ENCODE peak calls at places on chromosomes 3 and 15, in ten cellular contexts. One of them, this sample, is unnamed. For H3K9me3, the result is how much of the 10 kb centered on the place peaks cover.

GRCh38 chr3:58299839-58300516 is 6.1 kb upstream of the RPP14 start:
- DNase-seq in hepatocyte: peak
- DNase-seq in A549: no peak
- DNase-seq in OCI-LY7: peak
- DNase-seq in IMR-90: peak
- DNase-seq in GM12878: no peak
- DNase-seq in K562: no peak
- DNase-seq in HCT116: no peak
- DNase-seq in PC-3: peak
- DNase-seq in astrocyte: no peak
- DNase-seq in this sample: peak

GRCh38 chr3:71504250-71505036 is 79.1 kb downstream of the FOXP1 start:
- DNase-seq in hepatocyte: no peak
- DNase-seq in PC-3: peak
- DNase-seq in GM12878: no peak
- DNase-seq in HCT116: peak
- DNase-seq in IMR-90: peak
- DNase-seq in A549: peak
- DNase-seq in astrocyte: peak
- DNase-seq in K562: peak
- DNase-seq in OCI-LY7: no peak
- DNase-seq in this sample: no peak

GRCh38 chr3:34947849-34948248 is 691.5 kb upstream of the ARPP21 start:
- DNase-seq in IMR-90: no peak
- DNase-seq in OCI-LY7: no peak
- DNase-seq in K562: no peak
- DNase-seq in hepatocyte: no peak
- DNase-seq in GM12878: no peak
- DNase-seq in astrocyte: peak
- DNase-seq in A549: no peak
- DNase-seq in PC-3: no peak
- DNase-seq in HCT116: no peak
- DNase-seq in this sample: no peak

GRCh38 chr3:13303410-13303809 is 116.7 kb downstream of the NUP210 start:
- DNase-seq in HCT116: no peak
- DNase-seq in A549: no peak
- DNase-seq in GM12878: no peak
- DNase-seq in hepatocyte: no peak
- DNase-seq in PC-3: no peak
- DNase-seq in astrocyte: no peak
- DNase-seq in IMR-90: no peak
- DNase-seq in K562: peak
- DNase-seq in OCI-LY7: no peak
- DNase-seq in this sample: no peak

GRCh38 chr3:16182183-16182582 is 7.7 kb downstream of the GALNT15 start:
- DNase-seq in A549: no peak
- DNase-seq in OCI-LY7: no peak
- DNase-seq in PC-3: peak
- DNase-seq in IMR-90: peak
- DNase-seq in hepatocyte: no peak
- DNase-seq in GM12878: no peak
- DNase-seq in HCT116: no peak
- DNase-seq in K562: no peak
- DNase-seq in astrocyte: peak
- DNase-seq in this sample: no peak

GRCh38 chr3:106533761-106534160 is 664.9 kb upstream of the CBLB start:
- DNase-seq in IMR-90: no peak
- DNase-seq in hepatocyte: no peak
- DNase-seq in OCI-LY7: no peak
- DNase-seq in astrocyte: no peak
- DNase-seq in GM12878: no peak
- DNase-seq in K562: no peak
- DNase-seq in HCT116: no peak
- DNase-seq in A549: no peak
- DNase-seq in PC-3: no peak
- DNase-seq in this sample: no peak

GRCh38 chr3:16402451-16402850 is 111.0 kb downstream of the RFTN1 start:
- DNase-seq in astrocyte: peak
- DNase-seq in GM12878: no peak
- DNase-seq in hepatocyte: no peak
- DNase-seq in PC-3: peak
- DNase-seq in HCT116: no peak
- DNase-seq in K562: no peak
- DNase-seq in A549: no peak
- DNase-seq in OCI-LY7: no peak
- DNase-seq in IMR-90: peak
- DNase-seq in this sample: no peak

GRCh38 chr3:175270199-175270837 is 411.2 kb downstream of the NAALADL2 start:
- DNase-seq in A549: no peak
- DNase-seq in GM12878: no peak
- DNase-seq in PC-3: peak
- DNase-seq in OCI-LY7: no peak
- DNase-seq in hepatocyte: peak
- DNase-seq in astrocyte: peak
- DNase-seq in HCT116: no peak
- DNase-seq in IMR-90: peak
- DNase-seq in K562: no peak
- DNase-seq in this sample: no peak

GRCh38 chr15:66735909-66736305 is 33.9 kb downstream of the SMAD6 start:
- DNase-seq in PC-3: no peak
- DNase-seq in OCI-LY7: no peak
- DNase-seq in K562: no peak
- DNase-seq in hepatocyte: no peak
- DNase-seq in GM12878: no peak
- DNase-seq in HCT116: no peak
- DNase-seq in astrocyte: no peak
- DNase-seq in IMR-90: no peak
- DNase-seq in A549: no peak
- DNase-seq in this sample: no peak

GRCh38 chr15:60255390-60255789 is 142.4 kb downstream of the ANXA2 start:
- DNase-seq in astrocyte: no peak
- DNase-seq in IMR-90: no peak
- DNase-seq in HCT116: peak
- DNase-seq in K562: peak
- DNase-seq in GM12878: peak
- DNase-seq in hepatocyte: peak
- DNase-seq in PC-3: peak
- DNase-seq in A549: no peak
- DNase-seq in OCI-LY7: no peak
- DNase-seq in this sample: peak

GRCh38 chr3:126370055-126370454 is 12.8 kb upstream of the KLF15 start:
- DNase-seq in GM12878: no peak
- DNase-seq in HCT116: no peak
- DNase-seq in astrocyte: no peak
- DNase-seq in A549: no peak
- DNase-seq in hepatocyte: no peak
- DNase-seq in IMR-90: no peak
- DNase-seq in K562: no peak
- DNase-seq in PC-3: no peak
- DNase-seq in OCI-LY7: no peak
- DNase-seq in this sample: no peak
- H3K9me3 ChIP-seq in GM12878: under half
- H3K9me3 ChIP-seq in HCT116: under half
- H3K9me3 ChIP-seq in astrocyte: under half
- H3K9me3 ChIP-seq in A549: under half
- H3K9me3 ChIP-seq in hepatocyte: under half
- H3K9me3 ChIP-seq in IMR-90: under half
- H3K9me3 ChIP-seq in K562: under half
- H3K9me3 ChIP-seq in PC-3: under half
- H3K9me3 ChIP-seq in OCI-LY7: under half
- H3K9me3 ChIP-seq in this sample: under half

DNA sequence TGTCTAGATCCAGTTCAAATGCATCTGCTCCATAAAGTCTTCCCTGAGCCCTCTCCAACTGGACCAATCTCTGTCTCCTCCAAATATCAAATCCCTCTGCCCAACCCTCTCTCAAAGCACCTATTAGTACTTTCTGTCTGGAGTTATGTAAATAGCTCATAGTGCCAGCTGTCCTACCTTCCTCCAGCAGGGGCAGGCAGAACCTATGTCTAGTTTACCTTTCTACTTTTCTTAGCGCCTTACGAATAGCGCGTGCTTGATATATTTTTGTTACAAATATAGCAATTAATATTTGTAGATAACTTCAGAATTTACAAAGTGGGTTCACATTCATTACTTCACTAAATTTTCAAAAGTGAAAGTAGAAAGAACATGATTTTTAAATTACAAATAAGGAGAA is 14.0 kb upstream of the CCDC80 start:
- DNase-seq in IMR-90: no peak
- DNase-seq in hepatocyte: no peak
- DNase-seq in HCT116: no peak
- DNase-seq in K562: no peak
- DNase-seq in A549: no peak
- DNase-seq in astrocyte: no peak
- DNase-seq in GM12878: no peak
- DNase-seq in OCI-LY7: no peak
- DNase-seq in PC-3: no peak
- DNase-seq in this sample: peak
- TF ChIP-seq CTCF in IMR-90: peak
- TF ChIP-seq CTCF in hepatocyte: no peak
- TF ChIP-seq CTCF in HCT116: peak
- TF ChIP-seq CTCF in K562: peak
- TF ChIP-seq CTCF in A549: no peak
- TF ChIP-seq CTCF in astrocyte: no peak
- TF ChIP-seq CTCF in GM12878: no peak
- TF ChIP-seq CTCF in OCI-LY7: no peak
- TF ChIP-seq CTCF in PC-3: peak
- TF ChIP-seq CTCF in this sample: peak

DNA sequence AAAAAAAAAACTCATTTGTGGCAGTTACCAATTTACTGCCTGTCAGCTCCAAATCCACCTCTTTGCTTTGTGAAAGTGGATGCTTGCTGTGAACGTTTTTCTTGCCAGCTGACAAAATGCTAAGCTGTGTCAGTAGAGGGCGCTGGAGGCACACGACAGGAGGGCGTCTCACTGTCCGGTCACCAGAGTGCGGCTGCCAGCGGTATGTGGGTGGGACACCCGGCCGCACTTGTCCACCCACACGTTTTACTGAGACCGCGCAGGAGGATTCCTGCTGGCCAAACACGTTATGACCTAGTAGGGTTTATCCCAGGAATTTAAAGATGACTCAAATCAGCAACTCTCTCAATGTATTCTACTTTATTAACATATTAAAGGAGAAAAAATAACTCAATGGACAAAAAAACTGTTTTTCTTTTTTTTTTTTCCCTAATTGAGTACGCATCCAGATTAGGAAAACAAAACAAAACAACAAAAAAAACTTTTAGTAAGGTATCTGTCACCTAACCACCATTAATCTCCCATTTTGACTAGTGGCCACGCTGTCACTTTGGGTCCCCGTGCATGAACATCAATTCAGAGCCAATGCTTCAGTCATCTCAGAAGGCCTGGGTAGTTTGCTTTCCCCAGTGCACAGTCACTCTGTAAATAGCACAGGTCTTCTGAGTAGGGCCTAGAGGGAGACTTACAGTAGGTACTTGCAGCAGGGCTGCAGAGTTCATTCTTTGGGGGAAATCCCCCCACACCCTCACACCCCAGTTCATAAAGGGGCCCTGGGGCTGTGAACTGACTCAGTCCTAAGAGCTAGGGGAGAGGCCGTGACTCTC is 43.8 kb upstream of the RPL35A start:
- DNase-seq in OCI-LY7: peak
- DNase-seq in HCT116: peak
- DNase-seq in GM12878: peak
- DNase-seq in IMR-90: peak
- DNase-seq in A549: peak
- DNase-seq in astrocyte: peak
- DNase-seq in hepatocyte: peak
- DNase-seq in PC-3: peak
- DNase-seq in K562: peak
- DNase-seq in this sample: peak
- H3K4me2 ChIP-seq in OCI-LY7: no peak
- H3K4me2 ChIP-seq in HCT116: peak
- H3K4me2 ChIP-seq in GM12878: peak
- H3K4me2 ChIP-seq in IMR-90: no peak
- H3K4me2 ChIP-seq in A549: peak
- H3K4me2 ChIP-seq in astrocyte: peak
- H3K4me2 ChIP-seq in hepatocyte: peak
- H3K4me2 ChIP-seq in PC-3: peak
- H3K4me2 ChIP-seq in K562: peak
- H3K4me2 ChIP-seq in this sample: peak

DNA sequence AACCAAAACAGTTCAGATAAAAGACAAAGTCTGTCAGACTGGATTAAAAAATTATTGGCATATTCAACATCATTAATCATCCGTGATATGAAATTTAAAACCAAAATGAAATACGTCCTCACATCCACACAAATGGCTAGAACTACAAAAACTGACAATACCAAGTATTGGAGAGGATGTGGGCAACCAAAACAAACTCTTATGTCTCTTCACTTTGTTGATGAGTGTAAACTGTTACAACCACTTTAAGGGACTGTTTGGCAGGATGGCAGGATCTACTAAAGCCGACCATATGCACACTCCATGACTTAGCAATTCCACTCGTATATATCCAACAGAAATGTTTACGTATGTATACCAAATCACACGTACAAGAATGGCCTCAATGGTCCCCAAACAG is 24.8 kb upstream of the C15orf40 start:
- DNase-seq in IMR-90: no peak
- DNase-seq in astrocyte: no peak
- DNase-seq in PC-3: no peak
- DNase-seq in hepatocyte: no peak
- DNase-seq in HCT116: no peak
- DNase-seq in K562: no peak
- DNase-seq in OCI-LY7: no peak
- DNase-seq in GM12878: no peak
- DNase-seq in A549: no peak
- DNase-seq in this sample: no peak
- H3K9me3 ChIP-seq in IMR-90: under half
- H3K9me3 ChIP-seq in astrocyte: under half
- H3K9me3 ChIP-seq in PC-3: under half
- H3K9me3 ChIP-seq in hepatocyte: under half
- H3K9me3 ChIP-seq in HCT116: under half
- H3K9me3 ChIP-seq in K562: under half
- H3K9me3 ChIP-seq in OCI-LY7: under half
- H3K9me3 ChIP-seq in GM12878: under half
- H3K9me3 ChIP-seq in A549: under half
- H3K9me3 ChIP-seq in this sample: under half